ENCODE peak calls at places on chromosomes 13 and 19, in four cellular contexts. A, J, F and Q are unnamed samples.
A peak's percentile ranks its signal among the peaks of the same experiment; 100 is the strongest.

GRCh38 chr19:16497042-16497441 is 848 bp downstream of the C19orf44 start:
- DNase-seq in A (no peak), J (no peak), F (no peak), Q (no peak)

GRCh38 chr13:91112191-91112579 is 235.3 kb upstream of the MIR17HG start:
- DNase-seq in A (no peak), J (no peak), F (no peak), Q (peak; percentile 77)

GRCh38 chr19:19461671-19462622 is 53.4 kb downstream of the TSSK6 start:
- DNase-seq in A (no peak), J (peak; percentile 83), F (no peak), Q (peak; percentile 95)

GRCh38 chr13:32165791-32166190 is 134.2 kb downstream of the FRY start:
- DNase-seq in A (peak; percentile 45), J (no peak), F (no peak), Q (no peak)

GRCh38 chr13:20400774-20401173 is 124.9 kb downstream of the CRYL1 start:
- DNase-seq in A (peak; percentile 66), J (no peak), F (no peak), Q (no peak)

GRCh38 chr13:36819811-36820140 is 754 bp downstream of the RFXAP start:
- DNase-seq in A (peak; percentile 26), J (peak; percentile 49), F (no peak), Q (peak; percentile 74)

GRCh38 chr19:46975011-46975917 is 44.4 kb upstream of the NPAS1 start:
- DNase-seq in A (peak; percentile 58), J (no peak), F (no peak), Q (no peak)

GRCh38 chr19:36115453-36116343 is at the start of gene TBCB:
- DNase-seq in A (peak; percentile 30), J (peak; percentile 53), F (peak; percentile 80), Q (no peak)

GRCh38 chr19:48480476-48481190 is 11.5 kb downstream of the CYTH2 start:
- DNase-seq in A (peak; percentile 39), J (peak; percentile 80), F (no peak), Q (peak; percentile 76)

GRCh38 chr19:46862504-46862835 is 1.7 kb downstream of the ARHGAP35 start:
- DNase-seq in A (no peak), J (no peak), F (no peak), Q (no peak)

GRCh38 chr19:33301011-33301899 is 1.1 kb downstream of the CEBPA start:
- DNase-seq in A (peak; percentile 11), J (peak; percentile 77), F (no peak), Q (peak; percentile 48)

GRCh38 chr19:31427857-31428256 is 78.6 kb upstream of the TSHZ3 start:
- DNase-seq in A (peak; percentile 18), J (no peak), F (no peak), Q (no peak)

GRCh38 chr19:51026554-51026831 is at the start of gene KLK11:
- DNase-seq in A (no peak), J (no peak), F (no peak), Q (no peak)

GRCh38 chr13:65907656-65908441 is 1322.3 kb downstream of the PCDH9 start:
- DNase-seq in A (peak; percentile 3), J (no peak), F (no peak), Q (no peak)

GRCh38 chr19:3606690-3607289 is at the start of gene TBXA2R:
- DNase-seq in A (peak; percentile 53), J (peak; percentile 48), F (no peak), Q (peak; percentile 61)

GRCh38 chr13:33678906-33679657 is 138.9 kb upstream of the RFC3 start:
- DNase-seq in A (peak; percentile 81), J (no peak), F (peak; percentile 5), Q (peak; percentile 32)

GRCh38 chr19:7337380-7338194 is 11.2 kb upstream of the ARHGEF18 start:
- DNase-seq in A (no peak), J (no peak), F (no peak), Q (no peak)

GRCh38 chr19:6697291-6697690 is 23.2 kb downstream of the C3 start:
- DNase-seq in A (no peak), J (no peak), F (no peak), Q (no peak)

GRCh38 chr13:41130356-41130755 is 2.2 kb downstream of the KBTBD6 start:
- DNase-seq in A (no peak), J (no peak), F (no peak), Q (no peak)

GRCh38 chr19:459724-460511 is 915 bp downstream of the SHC2 start:
- DNase-seq in A (peak; percentile 8), J (peak; percentile 89), F (no peak), Q (peak; percentile 84)

GRCh38 chr13:36154567-36155231 is 23.5 kb upstream of the DCLK1 start:
- DNase-seq in A (no peak), J (peak; percentile 86), F (no peak), Q (peak; percentile 66)

GRCh38 chr19:55283548-55284393 is at the start of gene BRSK1:
- DNase-seq in A (peak; percentile 48), J (peak; percentile 52), F (no peak), Q (peak; percentile 94)

GRCh38 chr19:54518844-54519243 is 16.2 kb downstream of the LAIR2 start:
- DNase-seq in A (no peak), J (no peak), F (no peak), Q (no peak)

GRCh38 chr13:52319876-52320275 is 86.1 kb downstream of the THSD1 start:
- DNase-seq in A (no peak), J (no peak), F (no peak), Q (no peak)

GRCh38 chr13:85828094-85828684 is 29.0 kb upstream of the SLITRK6 start:
- DNase-seq in A (peak; percentile 11), J (no peak), F (no peak), Q (peak; percentile 38)

GRCh38 chr13:94169783-94170513 is 309.5 kb downstream of the DCT start:
- DNase-seq in A (peak; percentile 46), J (no peak), F (no peak), Q (no peak)

GRCh38 chr19:14544977-14545715 is 15.8 kb downstream of the TECR start:
- DNase-seq in A (peak; percentile 33), J (peak; percentile 48), F (no peak), Q (no peak)

GRCh38 chr13:25085125-25085742 is 10.7 kb upstream of the PABPC3 start:
- DNase-seq in A (peak; percentile 35), J (peak; percentile 45), F (no peak), Q (peak; percentile 73)

GRCh38 chr19:15241259-15241658 is 9.0 kb upstream of the EPHX3 start:
- DNase-seq in A (no peak), J (no peak), F (no peak), Q (no peak)

GRCh38 chr19:17741456-17741855 is 9.8 kb upstream of the FCHO1 start:
- DNase-seq in A (no peak), J (no peak), F (no peak), Q (no peak)

GRCh38 chr13:80235131-80235530 is 105.8 kb downstream of the SPRY2 start:
- DNase-seq in A (no peak), J (peak; percentile 13), F (no peak), Q (peak; percentile 55)

GRCh38 chr19:15672580-15673175 is at the start of gene CYP4F12:
- DNase-seq in A (peak; percentile 17), J (no peak), F (no peak), Q (no peak)

GRCh38 chr19:3121396-3121795 is 14.4 kb upstream of the GNA15 start:
- DNase-seq in A (no peak), J (no peak), F (no peak), Q (no peak)

GRCh38 chr19:11338569-11339253 is 746 bp downstream of the RAB3D start:
- DNase-seq in A (no peak), J (peak; percentile 35), F (no peak), Q (peak; percentile 43)